ENCODE peak calls at places on chromosomes 4 and X, in five cellular contexts. V, L, M, O and Q are unnamed samples.

GRCh38 chr4:109078724-109079123 is 223.7 kb downstream of the COL25A1 start:
- DNase-seq in V (no peak), L (no peak), M (no peak), O (no peak), Q (no peak)

GRCh38 chr4:23006756-23007155 is 314.0 kb downstream of the GBA3 start:
- DNase-seq in V (no peak), L (no peak), M (no peak), O (no peak), Q (no peak)

GRCh38 chr4:140344621-140345020 is 28.8 kb upstream of the SCOC start:
- DNase-seq in V (no peak), L (no peak), M (no peak), O (no peak), Q (no peak)

GRCh38 chr4:186058253-186058979 is 10.5 kb upstream of the TLR3 start:
- DNase-seq in V (no peak), L (no peak), M (no peak), O (peak; percentile 60), Q (no peak)

GRCh38 chr4:38529189-38530115 is 134.5 kb upstream of the KLF3 start:
- DNase-seq in V (no peak), L (no peak), M (peak; percentile 84), O (peak; percentile 35), Q (peak; percentile 26)

GRCh38 chrX:106932492-106932923 is 12.3 kb downstream of the CLDN2 start:
- DNase-seq in V (no peak), L (peak; percentile 78), M (no peak), O (no peak), Q (no peak)

GRCh38 chrX:106415276-106415895 is 196.4 kb upstream of the RADX start:
- DNase-seq in V (peak; percentile 26), L (peak; percentile 5), M (peak; percentile 14), O (no peak), Q (no peak)

GRCh38 chr4:107870916-107871786 is 46.4 kb downstream of the SGMS2 start:
- DNase-seq in V (no peak), L (peak; percentile 14), M (no peak), O (no peak), Q (no peak)

GRCh38 chr4:137685357-137685756 is 153.1 kb upstream of the PCDH18 start:
- DNase-seq in V (peak; percentile 14), L (no peak), M (no peak), O (no peak), Q (no peak)

GRCh38 chrX:57573754-57574153 is 18.1 kb upstream of the ZXDB start:
- DNase-seq in V (no peak), L (no peak), M (no peak), O (no peak), Q (no peak)

GRCh38 chr4:75243570-75243969 is 270.6 kb downstream of the RCHY1 start:
- DNase-seq in V (no peak), L (no peak), M (no peak), O (no peak), Q (no peak)

GRCh38 chrX:139554367-139554766 is 23.8 kb downstream of the F9 start:
- DNase-seq in V (no peak), L (no peak), M (no peak), O (no peak), Q (no peak)

GRCh38 chr4:10107111-10108091 is 9.2 kb downstream of the WDR1 start:
- DNase-seq in V (no peak), L (no peak), M (no peak), O (no peak), Q (no peak)

GRCh38 chr4:7988437-7988836 is 48.8 kb upstream of the AFAP1 start:
- DNase-seq in V (no peak), L (no peak), M (no peak), O (no peak), Q (no peak)

GRCh38 chr4:38155589-38156294 is 195.5 kb downstream of the PTTG2 start:
- DNase-seq in V (no peak), L (no peak), M (no peak), O (no peak), Q (no peak)

GRCh38 chrX:23737413-23737812 is 5.7 kb downstream of the ACOT9 start:
- DNase-seq in V (no peak), L (no peak), M (no peak), O (no peak), Q (no peak)

GRCh38 chrX:106397788-106398538 is 213.8 kb upstream of the RADX start:
- DNase-seq in V (no peak), L (no peak), M (no peak), O (no peak), Q (no peak)

GRCh38 chr4:180150818-180151217 is 2092.4 kb upstream of the TENM3 start:
- DNase-seq in V (peak; percentile 0), L (no peak), M (no peak), O (no peak), Q (no peak)

GRCh38 chrX:138921031-138921430 is 209.5 kb upstream of the FGF13 start:
- DNase-seq in V (no peak), L (no peak), M (no peak), O (no peak), Q (no peak)

GRCh38 chr4:135240796-135241195 is 1039.2 kb upstream of the PABPC4L start:
- DNase-seq in V (no peak), L (no peak), M (no peak), O (no peak), Q (no peak)

GRCh38 chr4:130333241-130333759 is 1237.3 kb downstream of the C4orf33 start:
- DNase-seq in V (no peak), L (no peak), M (no peak), O (no peak), Q (no peak)

GRCh38 chr4:87409420-87409939 is 12.9 kb upstream of the NUDT9 start:
- DNase-seq in V (no peak), L (peak; percentile 89), M (no peak), O (no peak), Q (no peak)

GRCh38 chr4:29578329-29578728 is 1141.8 kb upstream of the PCDH7 start:
- DNase-seq in V (no peak), L (no peak), M (no peak), O (no peak), Q (no peak)

GRCh38 chrX:70313503-70313902 is 23.6 kb downstream of the KIF4A start:
- DNase-seq in V (no peak), L (no peak), M (no peak), O (no peak), Q (no peak)

GRCh38 chr4:114272226-114272625 is 292.8 kb upstream of the ARSJ start:
- DNase-seq in V (no peak), L (no peak), M (no peak), O (no peak), Q (no peak)

GRCh38 chr4:6824772-6825402 is 42.4 kb downstream of the KIAA0232 start:
- DNase-seq in V (no peak), L (no peak), M (no peak), O (no peak), Q (no peak)

GRCh38 chrX:100768679-100769338 is 36.9 kb upstream of the SYTL4 start:
- DNase-seq in V (peak; percentile 64), L (peak; percentile 49), M (peak; percentile 76), O (peak; percentile 34), Q (peak; percentile 1)

GRCh38 chrX:12791253-12792228 is at the start of gene PRPS2:
- DNase-seq in V (peak; percentile 88), L (peak; percentile 16), M (peak; percentile 89), O (no peak), Q (peak; percentile 70)

GRCh38 chrX:1387141-1387776 is 4.7 kb downstream of the SLC25A6 start:
- DNase-seq in V (peak; percentile 19), L (no peak), M (peak; percentile 5), O (no peak), Q (no peak)
- TF ChIP-seq POLR2AphosphoS5 in V (no peak), L (no peak), M (no peak), O (peak; percentile 14), Q (no peak)

GRCh38 chr4:13536607-13537006 is 7.7 kb downstream of the NKX3-2 start:
- DNase-seq in V (peak; percentile 11), L (no peak), M (peak; percentile 5), O (no peak), Q (no peak)

GRCh38 chr4:13537832-13538177 is 6.5 kb downstream of the NKX3-2 start:
- DNase-seq in V (peak; percentile 31), L (no peak), M (peak; percentile 6), O (no peak), Q (no peak)

GRCh38 chr4:13535708-13536361 is 8.5 kb downstream of the NKX3-2 start:
- DNase-seq in V (peak; percentile 52), L (no peak), M (peak; percentile 12), O (no peak), Q (no peak)

GRCh38 chr4:13538427-13538973 is 5.8 kb downstream of the NKX3-2 start:
- DNase-seq in V (peak; percentile 14), L (no peak), M (peak; percentile 5), O (no peak), Q (no peak)

DNA sequence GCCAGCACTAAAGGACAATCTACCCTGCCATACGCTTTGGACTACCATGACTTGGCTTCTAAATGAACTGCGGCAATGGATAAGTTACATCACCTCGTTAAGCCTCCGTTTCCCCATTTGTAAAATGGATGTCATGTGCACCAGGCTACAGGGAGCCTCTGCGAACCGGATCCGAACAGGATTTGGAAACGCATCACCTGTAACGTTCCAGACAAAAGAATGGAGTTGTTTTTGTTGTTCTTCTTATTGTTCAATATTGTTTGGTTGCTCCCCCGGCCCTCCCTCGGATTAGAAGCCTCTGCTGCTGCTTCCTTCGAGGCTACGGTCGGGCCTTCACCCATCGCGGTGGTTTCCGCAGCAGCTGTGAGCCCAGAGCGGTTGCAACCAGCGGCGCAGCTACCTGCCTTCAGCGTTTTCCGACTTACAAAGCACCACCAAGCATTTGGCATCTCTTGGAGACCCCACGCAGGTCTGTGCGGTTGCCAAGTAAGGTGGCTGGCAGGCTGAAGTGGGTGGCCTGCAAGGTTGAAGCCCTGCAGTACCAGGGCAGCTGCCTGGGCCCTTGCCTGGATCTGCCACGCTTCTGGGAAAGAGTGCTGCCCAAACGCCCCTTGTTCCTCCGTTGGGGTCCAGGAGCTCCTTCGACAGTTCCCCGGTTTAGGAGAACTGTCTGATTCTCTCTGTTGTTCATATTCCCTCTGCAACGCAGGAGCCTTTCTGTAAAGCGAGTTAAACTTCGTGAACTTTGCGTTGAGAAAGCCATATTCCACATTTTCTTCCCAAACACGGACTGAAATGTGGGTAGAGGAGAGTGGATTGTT is 7.1 kb downstream of the NKX3-2 start:
- DNase-seq in V (peak; percentile 21), L (no peak), M (peak; percentile 3), O (no peak), Q (no peak)
- TF ChIP-seq TAF1 in V (no peak), L (no peak), M (no peak), O (no peak), Q (no peak)

GRCh38 chr4:145804134-145804533 is 124.2 kb downstream of the C4orf51 start:
- DNase-seq in V (no peak), L (peak; percentile 54), M (no peak), O (no peak), Q (no peak)
- TF ChIP-seq POLR2AphosphoS5 in V (peak; percentile 21), L (no peak), M (no peak), O (no peak), Q (no peak)

GRCh38 chr4:2261110-2261852 is 628 bp downstream of the MXD4 start:
- DNase-seq in V (peak; percentile 88), L (no peak), M (peak; percentile 69), O (no peak), Q (peak; percentile 76)
- TF ChIP-seq TAF1 in V (no peak), L (peak; percentile 23), M (no peak), O (no peak), Q (no peak)